ENCODE peak calls at places on chromosomes 3 and 15, in five cellular contexts. I, Q, D, K and U are unnamed samples.

GRCh38 chr3:198017100-198017499 is 57.1 kb downstream of the LMLN start:
- DNase-seq in Q (no peak), D (no peak), I (no peak), K (no peak), U (no peak)

GRCh38 chr3:50189274-50189673 is 2.1 kb upstream of the GNAT1 start:
- DNase-seq in D (peak; percentile 49), Q (peak; percentile 86), K (peak; percentile 85), I (no peak), U (peak; percentile 47)

GRCh38 chr3:197854596-197855343 is 63.7 kb downstream of the LRCH3 start:
- DNase-seq in K (no peak), I (peak; percentile 89), D (no peak), Q (no peak), U (no peak)

GRCh38 chr3:124034016-124034808 is 42.3 kb upstream of the ROPN1 start:
- DNase-seq in K (no peak), D (no peak), Q (peak; percentile 36), I (no peak), U (no peak)

GRCh38 chr3:75242012-75242411 is 422.1 kb upstream of the FRG2C start:
- DNase-seq in I (no peak), D (no peak), K (no peak), Q (no peak), U (no peak)

GRCh38 chr15:29904731-29905417 is 82.6 kb upstream of the TJP1 start:
- DNase-seq in D (no peak), K (no peak), I (no peak), Q (no peak), U (no peak)

GRCh38 chr15:65409284-65409631 is 13.5 kb downstream of the IGDCC4 start:
- DNase-seq in Q (no peak), K (no peak), I (no peak), D (no peak), U (no peak)

GRCh38 chr3:168722091-168722490 is 626.4 kb upstream of the GOLIM4 start:
- DNase-seq in D (no peak), K (no peak), Q (no peak), I (no peak), U (no peak)

GRCh38 chr3:5047764-5048163 is 68.5 kb downstream of the BHLHE40 start:
- DNase-seq in K (peak; percentile 83), I (no peak), Q (no peak), D (no peak), U (no peak)

GRCh38 chr3:149579838-149580542 is 77.8 kb downstream of the WWTR1 start:
- DNase-seq in K (no peak), D (no peak), Q (no peak), I (no peak), U (no peak)

GRCh38 chr15:33789141-33789540 is 179.2 kb upstream of the CHRM5 start:
- DNase-seq in Q (no peak), I (no peak), D (no peak), K (no peak), U (no peak)

GRCh38 chr3:153165211-153165815 is 3.3 kb downstream of the RAP2B start:
- DNase-seq in D (no peak), K (no peak), I (no peak), Q (no peak), U (no peak)

GRCh38 chr15:43854801-43855200 is 28.0 kb downstream of the WDR76 start:
- DNase-seq in D (no peak), Q (no peak), K (no peak), I (no peak), U (no peak)

GRCh38 chr15:52503788-52504496 is 24.7 kb downstream of the MYO5A start:
- DNase-seq in D (no peak), K (no peak), Q (no peak), I (no peak), U (no peak)

DNA sequence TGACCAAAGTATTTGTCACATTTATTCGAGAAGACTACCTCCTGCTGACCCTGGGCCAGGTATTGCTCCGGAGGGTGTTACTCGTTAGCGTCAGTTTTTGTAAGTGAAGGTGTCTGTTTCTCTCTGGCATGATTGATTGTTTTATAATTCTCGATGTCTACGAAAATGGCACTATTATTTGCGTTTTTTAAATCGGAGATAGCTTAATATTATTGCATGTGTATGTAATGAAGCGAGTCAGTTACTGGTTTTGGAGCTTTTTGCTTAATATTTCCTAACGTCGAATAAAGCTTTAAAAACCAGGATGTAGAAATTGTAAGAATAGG is 439 bp downstream of the DZIP3 start:
- DNase-seq in I (no peak), D (no peak), Q (no peak), K (no peak), U (no peak)
- H3K4me3 ChIP-seq in I (peak overlapping the region; percentile 77), D (peak overlapping the region; percentile 89), Q (peak overlapping the region; percentile 95), K (peak overlapping the region; percentile 100), U (peak overlapping the region; percentile 87)

GRCh38 chr3:33900440-33900808 is 102.0 kb downstream of the PDCD6IP start:
- DNase-seq in I (no peak), K (no peak), Q (no peak), D (no peak), U (no peak)
- TF ChIP-seq CTCF in I (no peak), K (no peak), Q (no peak), D (no peak), U (no peak)

GRCh38 chr3:172208586-172209332 is 169.4 kb downstream of the FNDC3B start:
- DNase-seq in D (no peak), I (no peak), Q (no peak), K (no peak), U (no peak)
- H3K27ac ChIP-seq in D (peak overlapping the region; percentile 95), I (peak overlapping the region; percentile 15), Q (no peak overlapping the region), K (no peak overlapping the region), U (no peak overlapping the region)

DNA sequence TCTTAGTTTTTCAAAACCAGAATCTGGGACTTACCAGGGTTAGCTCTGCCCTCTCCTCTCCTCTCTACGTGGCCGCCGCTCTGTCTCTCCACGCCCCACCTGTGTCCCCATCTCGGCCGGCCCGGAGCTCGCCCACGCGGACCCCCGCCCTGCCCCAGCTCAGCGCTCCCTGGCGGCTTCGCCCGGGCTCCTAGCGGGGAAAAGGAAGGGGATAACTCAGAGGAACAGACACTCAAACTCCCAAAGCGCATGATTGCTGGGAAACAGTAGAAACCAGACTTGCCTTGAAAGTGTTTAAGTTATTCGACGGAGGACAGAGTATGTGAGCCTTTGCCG is 5.4 kb downstream of the ISL2 start:
- DNase-seq in I (no peak), Q (no peak), K (peak; percentile 32), D (no peak), U (no peak)
- H3K4me3 ChIP-seq in I (no peak overlapping the region), Q (peak overlapping the region; percentile 69), K (peak overlapping the region; percentile 96), D (peak overlapping the region; percentile 64), U (no peak overlapping the region)

GRCh38 chr3:190442240-190442639 is 7.5 kb downstream of the TMEM207 start:
- DNase-seq in D (no peak), K (no peak), I (no peak), Q (no peak), U (no peak)

GRCh38 chr3:190444036-190444435 is 5.7 kb downstream of the TMEM207 start:
- DNase-seq in Q (no peak), I (no peak), K (no peak), D (no peak), U (no peak)

GRCh38 chr3:190446492-190447301 is 3.0 kb downstream of the TMEM207 start:
- DNase-seq in Q (no peak), I (no peak), K (no peak), D (no peak), U (no peak)

GRCh38 chr3:190444576-190445145 is 5.0 kb downstream of the TMEM207 start:
- DNase-seq in Q (no peak), D (no peak), I (no peak), K (no peak), U (no peak)

DNA sequence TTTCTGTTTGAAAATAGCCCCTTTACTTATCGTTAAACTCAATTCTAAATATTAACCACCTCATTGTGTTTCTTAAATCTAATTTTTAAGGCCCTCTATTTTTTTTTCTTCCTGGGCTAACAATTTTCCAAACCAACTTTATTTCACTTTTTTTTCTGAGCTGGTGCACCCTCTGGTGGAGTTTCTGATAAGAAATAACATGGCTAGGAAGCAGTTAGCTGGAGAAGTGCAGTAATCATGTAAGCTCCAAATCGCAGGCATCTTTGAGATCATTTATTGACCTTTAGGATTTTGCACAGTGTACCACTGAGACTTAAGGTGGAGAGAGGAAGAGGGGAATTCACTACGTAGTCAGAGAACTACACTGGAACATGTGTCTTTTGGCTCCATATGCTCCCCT is 6.4 kb downstream of the TMEM207 start:
- DNase-seq in I (no peak), Q (no peak), D (no peak), K (no peak), U (no peak)
- TF ChIP-seq CTCF in I (peak; percentile 72), Q (peak; percentile 26), D (no peak), K (no peak), U (peak; percentile 16)

DNA sequence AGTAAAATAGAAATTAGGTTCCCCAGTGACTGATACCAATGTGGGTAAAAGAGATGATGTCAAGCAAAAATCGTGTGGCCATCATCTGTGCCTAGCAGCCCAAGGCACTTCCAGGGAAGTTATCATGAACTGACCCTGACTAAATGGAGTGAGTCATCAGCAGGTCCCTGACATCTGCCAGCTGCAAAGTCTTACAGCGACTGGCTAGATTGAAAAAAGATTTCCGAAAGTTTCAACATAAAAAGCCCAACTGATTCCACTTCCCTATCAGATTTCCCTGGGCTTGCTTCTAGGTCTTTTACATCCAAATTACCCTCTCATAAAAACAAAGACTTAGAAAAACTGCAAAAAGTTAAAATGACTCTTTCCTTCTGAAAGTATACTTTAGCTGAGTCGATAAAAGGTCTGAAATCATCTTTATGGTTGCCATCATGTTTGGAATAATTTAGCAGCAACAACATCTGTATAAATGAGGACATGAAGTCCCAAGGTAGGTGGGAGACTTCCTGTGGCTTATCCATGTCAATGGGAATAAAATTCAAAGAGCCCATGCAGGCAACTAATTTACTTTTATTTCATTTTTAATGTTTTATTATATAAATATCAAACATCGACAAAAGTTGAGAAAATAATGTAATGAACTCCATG is 342.8 kb downstream of the ERC2 start:
- DNase-seq in Q (no peak), K (no peak), D (no peak), I (no peak), U (no peak)
- H3K27ac ChIP-seq in Q (no peak overlapping the region), K (no peak overlapping the region), D (no peak overlapping the region), I (peak overlapping the region; percentile 14), U (no peak overlapping the region)

DNA sequence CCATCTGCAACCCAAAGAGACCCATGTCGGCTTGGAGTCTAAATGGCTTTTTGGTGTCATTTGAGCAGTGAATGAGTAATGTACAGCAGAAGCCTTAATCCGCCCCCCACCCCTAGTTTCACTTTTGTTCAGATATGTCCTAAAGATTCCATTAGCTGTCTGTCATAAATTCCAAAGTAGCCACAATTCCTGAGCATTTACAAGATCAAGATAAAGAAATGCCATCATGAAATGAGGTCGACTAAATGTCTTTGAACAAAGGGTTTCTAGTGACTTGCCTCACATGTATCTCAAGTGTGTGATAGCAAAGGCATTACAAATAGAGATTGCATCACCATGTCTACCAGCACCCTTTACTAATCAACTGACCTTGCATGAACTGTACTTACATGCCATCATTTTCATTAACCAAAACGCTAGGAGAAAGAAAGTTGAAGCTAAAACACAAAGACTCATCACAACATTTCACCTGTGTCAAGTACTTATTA is 123.8 kb upstream of the PHLDB2 start:
- DNase-seq in D (no peak), Q (no peak), K (no peak), I (peak; percentile 78), U (no peak)
- H3K4me3 ChIP-seq in D (no peak overlapping the region), Q (no peak overlapping the region), K (no peak overlapping the region), I (peak overlapping the region; percentile 45), U (no peak overlapping the region)